ENCODE peak calls at places on chromosomes 4 and X, in six cellular contexts. H, W, M, V, A and Q are unnamed samples.

GRCh38 chr4:1226167-1226514 is 22.8 kb downstream of the CTBP1 start:
- DNase-seq in A (no peak), M (no peak), W (no peak), V (no peak), H (no peak), Q (no peak)

GRCh38 chr4:169102011-169102410 is 92.0 kb upstream of the CBR4 start:
- DNase-seq in W (no peak), V (no peak), M (no peak), A (peak; percentile 12), H (no peak), Q (peak; percentile 82)

GRCh38 chr4:27020203-27020602 is 159.6 kb downstream of the STIM2 start:
- DNase-seq in H (no peak), A (no peak), M (no peak), W (no peak), V (no peak), Q (peak; percentile 25)

GRCh38 chr4:152009046-152009445 is 248.2 kb upstream of the GATB start:
- DNase-seq in V (no peak), W (no peak), M (no peak), A (no peak), H (no peak), Q (peak; percentile 3)

GRCh38 chr4:95549246-95550138 is 719 bp upstream of the UNC5C start:
- DNase-seq in W (no peak), A (peak; percentile 65), M (no peak), H (no peak), V (no peak), Q (peak; percentile 18)

GRCh38 chr4:66741081-66741480 is 804.2 kb downstream of the CENPC start:
- DNase-seq in A (no peak), W (no peak), H (no peak), M (no peak), V (no peak), Q (no peak)

GRCh38 chr4:153260553-153261306 is 56.5 kb downstream of the TRIM2 start:
- DNase-seq in W (no peak), V (no peak), H (no peak), M (no peak), A (peak; percentile 31), Q (no peak)

GRCh38 chrX:100408643-100409315 is 1.3 kb downstream of the PCDH19 start:
- DNase-seq in A (no peak), W (no peak), H (no peak), V (no peak), M (no peak), Q (no peak)

GRCh38 chrX:2824886-2825285 is 3.8 kb upstream of the GYG2 start:
- DNase-seq in V (no peak), M (no peak), A (no peak), W (no peak), H (no peak), Q (no peak)

GRCh38 chr4:71195932-71196331 is 142.9 kb upstream of the SLC4A4 start:
- DNase-seq in V (no peak), A (peak; percentile 29), W (no peak), M (peak; percentile 60), H (no peak), Q (peak; percentile 82)

GRCh38 chrX:139720136-139720535 is 12.2 kb upstream of the MCF2 start:
- DNase-seq in V (no peak), W (no peak), H (no peak), M (peak; percentile 70), A (peak; percentile 7), Q (peak; percentile 64)

GRCh38 chr4:28350485-28350884 is 1489.8 kb downstream of the STIM2 start:
- DNase-seq in V (no peak), H (no peak), W (no peak), M (no peak), A (peak; percentile 17), Q (peak; percentile 16)

GRCh38 chr4:15479913-15480185 is 10.2 kb downstream of the CC2D2A start:
- DNase-seq in M (no peak), H (no peak), A (peak; percentile 61), V (no peak), W (no peak), Q (no peak)

GRCh38 chr4:90419124-90419711 is 292.0 kb downstream of the CCSER1 start:
- DNase-seq in H (no peak), V (no peak), A (peak; percentile 33), W (no peak), M (peak; percentile 73), Q (peak; percentile 71)

GRCh38 chr4:105632599-105632998 is 75.9 kb downstream of the INTS12 start:
- DNase-seq in H (no peak), W (no peak), V (no peak), M (no peak), A (no peak), Q (no peak)

GRCh38 chrX:40158036-40158706 is 60.4 kb upstream of the BCOR start:
- DNase-seq in M (no peak), H (no peak), A (no peak), W (no peak), V (no peak), Q (no peak)

GRCh38 chrX:39336709-39337294 is 535.5 kb downstream of the MID1IP1 start:
- DNase-seq in M (no peak), H (no peak), W (no peak), V (no peak), A (no peak), Q (no peak)

GRCh38 chr4:147984065-147984777 is 252.3 kb downstream of the ARHGAP10 start:
- DNase-seq in A (peak; percentile 71), V (no peak), H (no peak), M (no peak), W (no peak), Q (peak; percentile 31)

GRCh38 chr4:175767130-175767529 is 44.9 kb downstream of the GPM6A start:
- DNase-seq in H (no peak), M (no peak), A (no peak), V (no peak), W (no peak), Q (no peak)

GRCh38 chrX:47351706-47352105 is 18.7 kb upstream of the ZNF157 start:
- DNase-seq in V (no peak), H (no peak), W (no peak), A (peak; percentile 23), M (no peak), Q (no peak)

GRCh38 chr4:13616597-13616996 is 10.9 kb downstream of the BOD1L1 start:
- DNase-seq in W (no peak), M (no peak), A (no peak), H (no peak), V (no peak), Q (no peak)